ENCODE peak calls at places on chromosomes 4 and X, in five cellular contexts. P is NB4, C is cardiac muscle cell, G is HepG2, Q is PC-3. M is an unnamed sample.

GRCh38 chrX:119790977-119791436 is 423 bp downstream of the RPL39 start:
- DNase-seq in P (peak), C (peak), G (peak), Q (peak), M (no peak)

GRCh38 chr4:88591787-88592599 is at the start of gene HERC3:
- DNase-seq in P (peak), C (peak), G (peak), Q (peak), M (peak)

GRCh38 chr4:138035781-138036258 is 206.3 kb downstream of the SLC7A11 start:
- DNase-seq in P (peak), C (peak), G (peak), Q (peak), M (no peak)

GRCh38 chr4:107578321-107578720 is 141.7 kb downstream of the PAPSS1 start:
- DNase-seq in P (no peak), C (no peak), G (no peak), Q (peak), M (no peak)

GRCh38 chr4:16205298-16206164 is 20.7 kb downstream of the TAPT1 start:
- DNase-seq in P (peak), C (peak), G (peak), Q (peak), M (no peak)

GRCh38 chr4:2963185-2964076 is at the start of the genes GRK4 and NOP14:
- DNase-seq in P (peak), C (peak), G (peak), Q (peak), M (peak)

GRCh38 chr4:182643801-182644311 is 273.3 kb downstream of the DCTD start:
- DNase-seq in P (no peak), C (peak), G (no peak), Q (no peak), M (no peak)

GRCh38 chrX:107646736-107647135 is 18.4 kb downstream of the PRPS1 start:
- DNase-seq in P (peak), C (no peak), G (no peak), Q (no peak), M (no peak)

GRCh38 chr4:73725499-73725898 is 14.9 kb upstream of the CXCL8 start:
- DNase-seq in P (no peak), C (no peak), G (no peak), Q (no peak), M (no peak)

GRCh38 chr4:73417973-73418372 is 13.9 kb downstream of the ALB start:
- DNase-seq in P (peak), C (peak), G (no peak), Q (peak), M (no peak)

GRCh38 chr4:99722006-99722405 is 64.4 kb upstream of the C4orf54 start:
- DNase-seq in P (peak), C (no peak), G (no peak), Q (no peak), M (no peak)

GRCh38 chr4:168167714-168168284 is 75.5 kb downstream of the ANXA10 start:
- DNase-seq in P (no peak), C (no peak), G (no peak), Q (peak), M (no peak)

GRCh38 chrX:150508461-150509367 is 59.7 kb upstream of the MTM1 start:
- DNase-seq in P (no peak), C (no peak), G (no peak), Q (no peak), M (no peak)

GRCh38 chr4:12579172-12579571 is 905.0 kb downstream of the RAB28 start:
- DNase-seq in P (peak), C (no peak), G (no peak), Q (peak), M (no peak)

GRCh38 chrX:73965833-73966232 is 338.1 kb upstream of the ZCCHC13 start:
- DNase-seq in P (no peak), C (no peak), G (no peak), Q (no peak), M (no peak)

GRCh38 chr4:89539374-89539773 is 231.8 kb upstream of the GPRIN3 start:
- DNase-seq in P (no peak), C (no peak), G (no peak), Q (peak), M (no peak)

GRCh38 chr4:165477799-165478198 is 99.0 kb downstream of the CPE start:
- DNase-seq in P (no peak), C (peak), G (no peak), Q (no peak), M (no peak)

GRCh38 chr4:53764761-53765490 is 173.6 kb upstream of the LNX1 start:
- DNase-seq in P (no peak), C (no peak), G (no peak), Q (no peak), M (no peak)

GRCh38 chr4:6916587-6917444 is 7.2 kb downstream of the TBC1D14 start:
- DNase-seq in P (peak), C (no peak), G (no peak), Q (no peak), M (no peak)

GRCh38 chrX:40158036-40158706 is 60.4 kb upstream of the BCOR start:
- DNase-seq in P (peak), C (peak), G (no peak), Q (peak), M (no peak)

GRCh38 chr4:152185786-152186540 is 349.9 kb downstream of the FBXW7 start:
- DNase-seq in P (peak), C (no peak), G (no peak), Q (no peak), M (no peak)

GRCh38 chr4:159447296-159447695 is 344.4 kb downstream of the RAPGEF2 start:
- DNase-seq in P (no peak), C (no peak), G (no peak), Q (no peak), M (no peak)

GRCh38 chr4:159446266-159446976 is 343.5 kb downstream of the RAPGEF2 start:
- DNase-seq in P (peak), C (peak), G (peak), Q (peak), M (no peak)

GRCh38 chr4:159445671-159446070 is 342.8 kb downstream of the RAPGEF2 start:
- DNase-seq in P (no peak), C (peak), G (no peak), Q (no peak), M (no peak)

GRCh38 chr4:159443975-159444374 is 341.1 kb downstream of the RAPGEF2 start:
- DNase-seq in P (no peak), C (no peak), G (no peak), Q (no peak), M (no peak)

GRCh38 chr4:159444668-159445067 is 341.8 kb downstream of the RAPGEF2 start:
- DNase-seq in P (peak), C (no peak), G (no peak), Q (peak), M (no peak)
- TF ChIP-seq CTCF in P (no peak), C (peak), G (peak), Q (peak), M (no peak)

GRCh38 chr4:161320377-161320776 is 843.4 kb downstream of the FSTL5 start:
- DNase-seq in P (peak), C (peak), G (peak), Q (peak), M (no peak)
- TF ChIP-seq CTCF in P (peak), C (no peak), G (peak), Q (peak), M (peak)

GRCh38 chrX:10259716-10260115 is 102.9 kb downstream of the CLCN4 start:
- DNase-seq in P (no peak), C (no peak), G (no peak), Q (no peak), M (no peak)

DNA sequence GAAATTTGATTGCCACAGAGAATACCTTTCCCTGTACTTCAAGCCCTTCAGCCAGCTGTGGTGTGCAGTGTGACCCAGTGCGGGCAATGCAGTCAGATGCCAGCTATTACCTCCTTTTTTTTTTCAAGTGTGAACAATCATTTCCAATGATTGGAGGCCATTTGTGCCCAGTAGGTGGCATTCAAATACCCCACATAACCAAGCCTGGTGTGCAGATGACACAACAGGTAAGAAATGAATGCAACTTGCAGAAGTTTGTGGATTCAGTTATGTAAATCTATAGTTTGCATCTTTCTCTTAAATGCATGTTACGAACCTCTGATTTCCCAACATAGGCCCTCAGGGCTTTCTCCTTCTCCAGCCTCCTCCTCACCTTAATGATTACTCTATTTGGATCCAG is 98.0 kb downstream of the CLCN4 start:
- DNase-seq in P (peak), C (no peak), G (peak), Q (peak), M (no peak)
- TF ChIP-seq CTCF in P (no peak), C (no peak), G (no peak), Q (peak), M (peak)

GRCh38 chr4:18937080-18937479 is 915.5 kb upstream of the LCORL start:
- DNase-seq in P (no peak), C (no peak), G (no peak), Q (no peak), M (no peak)

GRCh38 chr4:18937746-18938145 is 916.2 kb upstream of the LCORL start:
- DNase-seq in P (no peak), C (no peak), G (no peak), Q (no peak), M (no peak)

GRCh38 chr4:18934197-18934596 is 912.6 kb upstream of the LCORL start:
- DNase-seq in P (peak), C (no peak), G (no peak), Q (peak), M (no peak)

GRCh38 chr4:18938343-18939109 is 917.0 kb upstream of the LCORL start:
- DNase-seq in P (no peak), C (no peak), G (no peak), Q (no peak), M (no peak)

DNA sequence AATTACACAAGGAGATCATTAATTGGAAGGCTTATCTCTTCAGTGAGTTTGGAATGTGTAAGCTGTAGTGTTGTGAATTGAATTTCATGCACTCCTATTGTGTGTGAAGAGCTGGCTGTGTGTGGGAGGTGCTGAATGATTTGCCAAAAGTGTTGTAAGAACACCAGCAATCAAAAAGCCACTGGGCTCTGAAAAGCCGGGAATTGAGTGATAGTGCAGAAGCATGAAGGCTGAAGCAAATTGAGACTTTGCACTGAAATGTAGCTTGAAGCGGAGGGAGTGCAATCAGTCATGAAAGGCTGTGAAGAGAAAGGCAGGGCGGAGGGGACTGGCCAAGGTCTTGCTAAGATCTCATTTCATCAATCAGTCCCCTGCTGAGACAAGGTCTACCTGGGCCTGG is 914.4 kb upstream of the LCORL start:
- DNase-seq in P (no peak), C (peak), G (no peak), Q (no peak), M (no peak)
- TF ChIP-seq CTCF in P (no peak), C (no peak), G (no peak), Q (no peak), M (no peak)

GRCh38 chrX:47200385-47201150 is 6.9 kb downstream of the UBA1 start:
- DNase-seq in P (no peak), C (no peak), G (peak), Q (peak), M (no peak)
- TF ChIP-seq CTCF in P (no peak), C (peak), G (peak), Q (peak), M (no peak)

DNA sequence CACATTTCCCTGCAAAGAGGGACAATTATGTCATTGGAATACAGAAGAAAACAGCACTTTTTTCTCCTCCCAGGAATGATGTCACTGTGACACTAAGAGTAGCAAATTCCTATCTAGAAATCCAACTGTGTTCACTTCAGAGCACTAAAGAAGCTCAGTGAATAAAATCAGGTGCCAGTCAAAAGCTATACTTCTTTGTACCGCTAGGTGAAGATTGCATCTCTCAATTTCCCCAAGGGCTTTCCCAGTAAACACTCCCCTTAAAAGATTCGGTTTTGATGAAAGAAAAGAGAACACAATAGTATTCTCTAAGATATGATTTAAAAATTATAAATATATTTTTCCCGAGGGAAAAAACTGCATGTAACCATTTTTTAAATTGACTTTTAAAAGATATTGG is 104.7 kb upstream of the MID1 start:
- DNase-seq in P (peak), C (no peak), G (no peak), Q (peak), M (no peak)
- TF ChIP-seq CTCF in P (peak), C (peak), G (no peak), Q (peak), M (peak)

GRCh38 chr4:28444886-28445496 is 1584.3 kb downstream of the STIM2 start:
- DNase-seq in P (no peak), C (no peak), G (no peak), Q (peak), M (no peak)

GRCh38 chr4:28443371-28443770 is 1582.7 kb downstream of the STIM2 start:
- DNase-seq in P (no peak), C (no peak), G (no peak), Q (no peak), M (no peak)

GRCh38 chr4:28449080-28449479 is 1588.4 kb downstream of the STIM2 start:
- DNase-seq in P (no peak), C (no peak), G (no peak), Q (no peak), M (no peak)

GRCh38 chr4:28443786-28444412 is 1583.3 kb downstream of the STIM2 start:
- DNase-seq in P (no peak), C (peak), G (no peak), Q (peak), M (no peak)
- TF ChIP-seq CTCF in P (no peak), C (no peak), G (no peak), Q (no peak), M (no peak)

DNA sequence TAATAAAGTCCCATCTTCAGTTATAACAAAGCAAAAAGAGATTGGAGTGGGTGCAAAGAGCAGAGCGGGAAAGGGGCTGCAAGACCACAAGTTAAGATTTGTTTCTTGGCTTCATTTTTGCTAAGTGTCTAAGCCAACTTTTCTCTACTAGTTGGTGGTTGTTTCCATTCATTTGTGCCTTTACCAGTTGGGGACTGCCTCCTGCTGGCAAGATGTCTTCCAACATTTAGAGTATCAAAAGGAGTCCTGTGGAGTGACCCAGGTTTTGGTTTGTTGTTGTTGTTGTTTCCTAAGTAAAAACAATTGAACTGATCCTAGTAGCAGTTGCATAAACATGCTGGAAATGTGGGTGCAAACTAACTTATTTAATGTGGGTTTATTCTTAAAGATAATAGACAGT is 121.1 kb downstream of the SPATA18 start:
- DNase-seq in P (no peak), C (no peak), G (no peak), Q (peak), M (no peak)
- TF ChIP-seq CTCF in P (no peak), C (peak), G (peak), Q (peak), M (no peak)

DNA sequence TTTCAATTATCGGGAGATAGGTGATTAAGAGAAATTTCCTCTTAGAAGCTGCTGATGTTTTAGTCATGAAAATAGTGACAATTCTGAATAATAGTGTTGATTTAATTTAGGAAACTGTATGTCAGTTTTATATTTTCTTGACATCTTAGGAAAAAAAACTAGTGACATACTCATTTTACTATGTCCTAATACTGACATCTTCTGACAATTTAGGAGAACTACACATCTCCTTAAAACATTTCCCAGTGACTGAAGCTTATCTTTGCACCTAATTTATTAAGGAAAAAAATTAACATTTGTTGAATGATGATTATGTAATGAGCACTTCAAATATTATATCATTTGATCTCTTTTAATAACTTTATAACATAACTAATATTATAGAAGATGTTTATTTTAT is 42.0 kb upstream of the RBMXL3 start:
- DNase-seq in P (peak), C (no peak), G (no peak), Q (peak), M (no peak)
- TF ChIP-seq CTCF in P (no peak), C (peak), G (peak), Q (peak), M (peak)

GRCh38 chr4:125244848-125245450 is 69.8 kb upstream of the FAT4 start:
- DNase-seq in P (no peak), C (peak), G (no peak), Q (peak), M (no peak)
- TF ChIP-seq CTCF in P (no peak), C (peak), G (no peak), Q (peak), M (peak)

M was measured in D721Med.